ENCODE peak calls at places on chromosomes 12 and 14, in six cellular contexts. I, G, N, O, H and C are unnamed samples.

GRCh38 chr14:104123879-104124278 is 14.5 kb upstream of the KIF26A start:
- DNase-seq in I (no peak), H (no peak), N (no peak), G (no peak), O (no peak), C (no peak)

GRCh38 chr14:81286574-81287370 is 66.0 kb upstream of the GTF2A1 start:
- DNase-seq in I (no peak), H (no peak), O (no peak), G (no peak), N (no peak), C (no peak)

GRCh38 chr12:73817161-73817560 is 720.5 kb upstream of the ATXN7L3B start:
- DNase-seq in G (no peak), N (no peak), O (no peak), I (no peak), H (no peak), C (no peak)

GRCh38 chr12:5498081-5498480 is 66.2 kb downstream of the NTF3 start:
- DNase-seq in I (peak; percentile 16), N (no peak), G (no peak), H (no peak), O (no peak), C (no peak)

GRCh38 chr14:34297786-34298520 is 164.1 kb downstream of the SPTSSA start:
- DNase-seq in I (no peak), N (no peak), O (no peak), H (no peak), G (no peak), C (no peak)

GRCh38 chr12:123049398-123050250 is 69.1 kb downstream of the ARL6IP4 start:
- DNase-seq in G (no peak), I (no peak), H (peak; percentile 29), N (no peak), O (no peak), C (no peak)

GRCh38 chr12:103327676-103328075 is 168.1 kb downstream of the C12orf42 start:
- DNase-seq in G (no peak), O (no peak), H (no peak), I (no peak), N (no peak), C (no peak)

GRCh38 chr14:61099221-61099835 is 118.3 kb downstream of the SLC38A6 start:
- DNase-seq in G (no peak), N (no peak), O (no peak), H (no peak), I (no peak), C (no peak)

GRCh38 chr14:99872786-99873440 is 79.7 kb downstream of the EML1 start:
- DNase-seq in O (no peak), N (no peak), G (peak; percentile 4), H (no peak), I (peak; percentile 4), C (no peak)

GRCh38 chr12:106865685-106866084 is 90.0 kb upstream of the TMEM263 start:
- DNase-seq in I (no peak), N (no peak), O (no peak), G (no peak), H (no peak), C (no peak)

GRCh38 chr12:88604646-88605045 is 24.4 kb upstream of the KITLG start:
- DNase-seq in O (no peak), G (no peak), H (no peak), I (no peak), N (no peak), C (no peak)

GRCh38 chr14:89391123-89391522 is 25.9 kb downstream of the FOXN3 start:
- DNase-seq in G (no peak), I (peak; percentile 30), H (no peak), O (no peak), N (no peak), C (no peak)

GRCh38 chr12:110001596-110001995 is 2.4 kb downstream of the ANKRD13A start:
- DNase-seq in O (no peak), N (no peak), G (no peak), H (no peak), I (peak; percentile 95), C (no peak)

GRCh38 chr14:76995279-76996035 is 33.1 kb downstream of the IRF2BPL start:
- DNase-seq in G (no peak), O (no peak), H (no peak), N (no peak), I (no peak), C (no peak)

GRCh38 chr12:67482751-67483661 is 165.5 kb upstream of the DYRK2 start:
- DNase-seq in N (peak; percentile 85), O (peak; percentile 70), I (peak; percentile 55), H (no peak), G (no peak), C (no peak)

GRCh38 chr12:117587646-117588287 is 226.3 kb upstream of the NOS1 start:
- DNase-seq in H (peak; percentile 67), I (no peak), O (peak; percentile 50), N (peak; percentile 3), G (peak; percentile 57), C (peak; percentile 57)

GRCh38 chr12:121810234-121810817 is 6.5 kb downstream of the SETD1B start:
- DNase-seq in H (no peak), I (no peak), N (no peak), G (no peak), O (no peak), C (no peak)
- H3K36me3 ChIP-seq in H (peaks cover 74% of the 10 kb centered on the region), I (peaks cover 25% of the 10 kb centered on the region), N (peaks cover 29% of the 10 kb centered on the region), G (peaks cover 4% of the 10 kb centered on the region), O (peaks cover 53% of the 10 kb centered on the region), C (peaks cover 63% of the 10 kb centered on the region)

GRCh38 chr12:64475518-64475917 is 23.6 kb downstream of the TBK1 start:
- DNase-seq in N (no peak), O (no peak), G (no peak), I (no peak), H (no peak), C (no peak)

GRCh38 chr12:64469455-64470142 is 17.7 kb downstream of the TBK1 start:
- DNase-seq in O (no peak), G (no peak), N (no peak), I (no peak), H (no peak), C (no peak)

GRCh38 chr12:64470507-64470906 is 18.6 kb downstream of the TBK1 start:
- DNase-seq in N (no peak), G (no peak), H (no peak), I (no peak), O (no peak), C (no peak)

GRCh38 chr12:64476844-64477243 is 24.9 kb downstream of the TBK1 start:
- DNase-seq in I (no peak), H (no peak), O (no peak), N (no peak), G (no peak), C (no peak)

DNA sequence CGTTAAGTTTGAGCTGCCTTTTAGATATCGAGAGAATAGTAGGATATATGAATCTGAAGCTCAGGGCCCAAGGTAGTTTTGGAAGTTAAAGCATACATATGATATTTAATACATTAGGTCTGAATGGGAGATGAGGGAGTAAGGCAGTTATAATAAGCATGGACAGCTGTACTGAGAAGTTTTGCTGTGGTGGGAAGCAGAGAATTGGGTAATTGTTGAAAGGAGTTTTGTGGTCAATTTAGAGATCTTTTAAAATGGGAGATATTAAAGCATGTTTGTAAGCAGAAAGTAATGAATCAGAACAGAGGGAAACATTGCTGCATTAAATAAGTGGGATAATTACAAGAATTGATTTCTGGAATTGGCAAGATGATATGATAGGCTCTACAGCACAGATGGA is 21.3 kb downstream of the TBK1 start:
- DNase-seq in N (no peak), O (no peak), G (no peak), I (no peak), H (no peak), C (no peak)
- H3K36me3 ChIP-seq in N (no peaks in the 10 kb centered on the region), O (peaks cover 98% of the 10 kb centered on the region), G (peaks cover 15% of the 10 kb centered on the region), I (peaks cover 44% of the 10 kb centered on the region), H (peaks cover 65% of the 10 kb centered on the region), C (peaks cover 84% of the 10 kb centered on the region)

DNA sequence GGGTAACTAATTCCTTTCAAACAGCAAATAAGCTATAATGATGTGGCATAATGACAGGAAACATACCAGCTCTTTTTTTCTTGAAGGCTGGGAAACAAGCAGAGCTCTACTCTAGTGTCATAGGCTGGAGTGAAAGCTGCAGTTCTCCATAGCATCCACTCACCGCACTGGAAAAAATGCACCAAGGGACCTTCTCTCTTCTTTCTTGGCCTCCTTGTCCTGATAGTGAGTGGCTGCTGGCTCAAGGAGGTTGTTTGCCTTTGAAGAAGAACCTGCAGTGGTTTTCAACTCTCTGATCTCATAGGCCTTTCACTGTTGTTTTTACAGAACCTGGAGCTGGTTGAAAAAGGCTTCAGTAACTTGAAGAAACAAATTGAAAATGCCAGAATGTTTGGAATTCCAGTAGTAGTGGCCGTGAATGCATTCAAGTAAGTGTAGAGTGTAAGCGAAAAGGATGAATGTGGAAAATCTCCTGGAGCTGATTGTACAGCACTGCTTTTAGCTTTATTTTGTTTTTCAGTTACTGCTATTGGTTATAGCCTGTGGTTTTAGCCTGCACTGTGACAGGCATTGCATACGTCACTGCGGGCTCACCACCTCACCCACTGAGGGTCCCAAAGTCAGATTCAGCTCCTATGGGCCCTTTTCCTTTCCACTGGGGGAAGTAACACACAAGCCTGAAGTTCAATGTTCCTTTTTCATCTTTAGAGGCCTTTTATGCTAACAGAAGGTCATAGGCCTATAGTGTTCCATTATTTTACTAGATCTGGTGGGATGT is 17.2 kb upstream of the AKAP5 start:
- DNase-seq in O (no peak), N (no peak), H (no peak), I (peak; percentile 51), G (no peak), C (no peak)
- H3K36me3 ChIP-seq in O (peaks cover 88% of the 10 kb centered on the region), N (peaks cover 3% of the 10 kb centered on the region), H (peaks cover 51% of the 10 kb centered on the region), I (peaks cover 30% of the 10 kb centered on the region), G (no peaks in the 10 kb centered on the region), C (peaks cover 70% of the 10 kb centered on the region)

DNA sequence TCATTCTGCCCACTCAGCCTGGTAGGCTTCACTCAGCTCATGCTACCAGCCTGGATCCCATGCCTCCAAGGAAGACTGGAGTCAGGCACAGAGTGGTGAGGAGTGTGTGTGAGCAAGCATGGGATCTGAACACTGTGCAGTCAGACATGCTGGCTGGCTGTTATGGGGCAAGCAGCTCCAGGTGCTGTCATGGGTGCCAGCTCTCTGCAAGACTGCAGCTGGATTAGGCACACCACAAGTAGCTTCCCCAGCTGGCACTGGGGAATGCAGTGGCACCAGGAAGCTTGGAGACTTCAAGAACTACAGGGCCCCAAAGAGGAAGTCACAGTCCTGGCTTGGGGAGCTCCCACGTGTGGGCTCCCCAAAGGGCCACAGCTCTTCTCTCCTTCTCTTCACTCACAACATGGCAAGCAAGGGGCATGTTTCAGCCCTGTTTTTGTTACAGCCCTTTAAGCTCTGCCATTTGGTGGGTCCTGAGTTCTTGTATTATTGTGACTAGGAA is 202.5 kb downstream of the VRK1 start:
- DNase-seq in I (no peak), H (no peak), N (no peak), O (no peak), G (no peak), C (no peak)
- H3K36me3 ChIP-seq in I (no peaks in the 10 kb centered on the region), H (no peaks in the 10 kb centered on the region), N (no peaks in the 10 kb centered on the region), O (no peaks in the 10 kb centered on the region), G (no peaks in the 10 kb centered on the region), C (no peaks in the 10 kb centered on the region)

DNA sequence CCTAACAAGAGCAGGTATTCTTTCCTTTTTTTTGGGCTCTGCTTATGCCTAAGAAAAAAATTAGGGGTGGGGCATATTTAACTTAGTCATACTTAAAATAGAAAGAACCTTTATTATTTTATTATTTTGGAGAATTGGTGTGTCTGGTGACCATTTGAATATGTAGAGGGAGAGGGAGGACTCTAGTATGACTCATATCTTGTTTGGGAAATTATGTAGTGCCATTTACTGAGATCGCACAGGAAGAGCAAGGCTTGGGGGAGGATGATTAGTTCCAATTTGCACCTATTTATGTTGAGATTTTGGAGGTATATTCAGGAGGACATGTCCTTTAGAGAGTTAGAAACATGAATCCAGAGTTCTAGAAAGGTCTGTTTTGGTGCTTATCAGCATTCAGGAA is 9.9 kb downstream of the ZNF410 start:
- DNase-seq in I (no peak), O (no peak), G (peak; percentile 39), N (no peak), H (no peak), C (no peak)
- H3K36me3 ChIP-seq in I (peaks cover 47% of the 10 kb centered on the region), O (peaks cover 94% of the 10 kb centered on the region), G (peaks cover 24% of the 10 kb centered on the region), N (peaks cover 48% of the 10 kb centered on the region), H (peaks cover 89% of the 10 kb centered on the region), C (peaks cover 77% of the 10 kb centered on the region)

GRCh38 chr14:22570132-22570949 is 18.7 kb downstream of the DAD1 start:
- DNase-seq in G (peak; percentile 83), H (peak; percentile 79), N (peak; percentile 69), I (peak; percentile 52), O (peak; percentile 98), C (peak; percentile 74)
- H3K36me3 ChIP-seq in G (peaks cover 17% of the 10 kb centered on the region), H (peaks cover 42% of the 10 kb centered on the region), N (peaks cover 15% of the 10 kb centered on the region), I (peaks cover 19% of the 10 kb centered on the region), O (peaks cover 74% of the 10 kb centered on the region), C (peaks cover 23% of the 10 kb centered on the region)